ENCODE peak calls at places on chromosomes 12 and 14, in seven cellular contexts. E, Y, W, S, M, O and U are unnamed samples.

GRCh38 chr12:2306686-2307249 is 254.0 kb downstream of the CACNA1C start:
- DNase-seq in Y (no peak), E (no peak), S (no peak), M (peak), W (no peak), O (no peak), U (no peak)

GRCh38 chr14:87449016-87449415 is 544.0 kb downstream of the GALC start:
- DNase-seq in Y (no peak), S (no peak), M (no peak), E (no peak), W (no peak), O (no peak), U (no peak)

GRCh38 chr12:532908-533565 is 73.3 kb downstream of the B4GALNT3 start:
- DNase-seq in W (no peak), E (no peak), S (no peak), Y (no peak), M (no peak), O (no peak), U (no peak)

GRCh38 chr14:51738754-51739153 is 87.0 kb downstream of the FRMD6 start:
- DNase-seq in W (no peak), E (peak), O (no peak), M (peak), S (no peak), Y (no peak), U (peak)

GRCh38 chr12:75452675-75453330 is 27.8 kb upstream of the GLIPR1 start:
- DNase-seq in Y (no peak), M (no peak), W (no peak), E (no peak), S (no peak), O (no peak), U (no peak)

GRCh38 chr12:125549171-125549570 is 483.9 kb downstream of the AACS start:
- DNase-seq in M (no peak), Y (no peak), S (no peak), W (no peak), E (no peak), O (no peak), U (no peak)

GRCh38 chr12:111293266-111294009 is 75.5 kb downstream of the PHETA1 start:
- DNase-seq in M (peak), E (no peak), S (no peak), O (no peak), W (no peak), Y (no peak), U (no peak)

GRCh38 chr12:48000878-48001321 is 3.4 kb downstream of the COL2A1 start:
- DNase-seq in O (no peak), W (peak), E (peak), S (no peak), Y (no peak), M (peak), U (no peak)

GRCh38 chr12:39764944-39765560 is 145.4 kb upstream of the ABCD2 start:
- DNase-seq in S (no peak), M (peak), E (peak), O (no peak), W (no peak), Y (peak), U (no peak)

GRCh38 chr14:93047661-93048060 is 68.1 kb downstream of the ITPK1 start:
- DNase-seq in M (no peak), E (no peak), Y (no peak), S (no peak), W (peak), O (no peak), U (no peak)

GRCh38 chr14:106185837-106186233 is 659.5 kb downstream of the TMEM121 start:
- DNase-seq in Y (peak), M (no peak), E (no peak), O (no peak), S (no peak), W (no peak), U (no peak)

GRCh38 chr12:106144847-106145246 is 6.1 kb upstream of the NUAK1 start:
- DNase-seq in O (no peak), S (no peak), W (no peak), M (no peak), E (no peak), Y (no peak), U (no peak)

GRCh38 chr12:96233941-96234461 is 39.8 kb downstream of the ELK3 start:
- DNase-seq in Y (peak), W (peak), M (no peak), S (no peak), E (no peak), O (no peak), U (no peak)

GRCh38 chr12:108855284-108856169 is 1.9 kb downstream of the SSH1 start:
- DNase-seq in S (no peak), E (no peak), M (no peak), W (no peak), Y (no peak), O (no peak), U (no peak)

GRCh38 chr14:63712123-63712522 is 15.7 kb downstream of the SGPP1 start:
- DNase-seq in E (no peak), M (no peak), O (no peak), W (no peak), Y (no peak), S (no peak), U (no peak)

GRCh38 chr14:104708606-104709268 is 15.3 kb upstream of the ADSS1 start:
- DNase-seq in Y (peak), S (peak), E (no peak), M (peak), O (no peak), W (peak), U (peak)

GRCh38 chr12:39867631-39868030 is 238.2 kb downstream of the SLC2A13 start:
- DNase-seq in M (no peak), E (no peak), Y (no peak), S (no peak), W (no peak), O (no peak), U (no peak)

GRCh38 chr14:37232907-37233481 is 35.3 kb downstream of the MIPOL1 start:
- DNase-seq in S (no peak), W (no peak), E (peak), M (peak), O (no peak), Y (peak), U (no peak)

GRCh38 chr12:6033546-6033945 is 88.5 kb upstream of the ANO2 start:
- DNase-seq in M (no peak), S (no peak), Y (no peak), W (no peak), E (no peak), O (no peak), U (no peak)

GRCh38 chr14:52086755-52087154 is 17.9 kb upstream of the NID2 start:
- DNase-seq in E (no peak), S (no peak), M (no peak), W (no peak), O (no peak), Y (no peak), U (no peak)

GRCh38 chr12:83945871-83946270 is 966.7 kb downstream of the SLC6A15 start:
- DNase-seq in O (no peak), S (no peak), M (no peak), W (no peak), Y (no peak), E (peak), U (no peak)

GRCh38 chr12:108637631-108638030 is 3.9 kb upstream of the SELPLG start:
- DNase-seq in W (peak), E (no peak), M (no peak), O (no peak), S (no peak), Y (no peak), U (no peak)

GRCh38 chr14:75249958-75250336 is 28.7 kb upstream of the FOS start:
- DNase-seq in E (no peak), S (no peak), M (no peak), O (no peak), Y (no peak), W (no peak), U (no peak)

GRCh38 chr12:53381739-53382630 is 2.0 kb downstream of the SP1 start:
- DNase-seq in Y (peak), M (peak), E (no peak), O (peak), W (no peak), S (peak), U (peak)

GRCh38 chr12:132847363-132848356 is 19.0 kb upstream of the GOLGA3 start:
- DNase-seq in W (no peak), E (no peak), O (no peak), M (no peak), Y (no peak), S (peak), U (no peak)

GRCh38 chr12:56521590-56522371 is at the start of gene RBMS2:
- DNase-seq in E (peak), O (no peak), S (no peak), W (peak), Y (peak), M (peak), U (peak)

GRCh38 chr12:96070670-96071279 is 35.4 kb upstream of the LTA4H start:
- DNase-seq in W (peak), Y (no peak), S (peak), E (no peak), O (peak), M (peak), U (peak)

GRCh38 chr12:96257550-96258392 is 63.6 kb downstream of the ELK3 start:
- DNase-seq in E (no peak), S (peak), Y (peak), O (no peak), M (no peak), W (no peak), U (no peak)

GRCh38 chr14:95185452-95186392 is 28.4 kb upstream of the DICER1 start:
- DNase-seq in E (no peak), W (peak), M (no peak), O (no peak), Y (peak), S (no peak), U (no peak)

GRCh38 chr14:65238456-65238855 is 136.1 kb upstream of the MAX start:
- DNase-seq in O (no peak), M (no peak), Y (no peak), E (no peak), S (no peak), W (peak), U (no peak)

GRCh38 chr12:2324375-2324774 is 271.6 kb downstream of the CACNA1C start:
- DNase-seq in S (no peak), E (no peak), Y (peak), W (no peak), O (no peak), M (no peak), U (no peak)

GRCh38 chr12:2039034-2039433 is 13.8 kb upstream of the CACNA1C start:
- DNase-seq in M (no peak), Y (no peak), W (no peak), S (no peak), O (no peak), E (no peak), U (no peak)

GRCh38 chr12:104680070-104680469 is 223.3 kb downstream of the CHST11 start:
- DNase-seq in Y (no peak), O (peak), S (no peak), E (peak), M (peak), W (no peak), U (no peak)

GRCh38 chr12:75854681-75855309 is 176.8 kb downstream of the PHLDA1 start:
- DNase-seq in S (no peak), W (no peak), O (no peak), M (no peak), Y (no peak), E (no peak), U (no peak)

GRCh38 chr12:46260913-46261476 is 7.8 kb downstream of the SLC38A1 start:
- DNase-seq in E (no peak), W (no peak), S (no peak), M (no peak), Y (no peak), O (no peak), U (no peak)
- H3K4me3 ChIP-seq in E (no peak), W (no peak), S (no peak), M (no peak), Y (no peak), O (no peak), U (no peak)

DNA sequence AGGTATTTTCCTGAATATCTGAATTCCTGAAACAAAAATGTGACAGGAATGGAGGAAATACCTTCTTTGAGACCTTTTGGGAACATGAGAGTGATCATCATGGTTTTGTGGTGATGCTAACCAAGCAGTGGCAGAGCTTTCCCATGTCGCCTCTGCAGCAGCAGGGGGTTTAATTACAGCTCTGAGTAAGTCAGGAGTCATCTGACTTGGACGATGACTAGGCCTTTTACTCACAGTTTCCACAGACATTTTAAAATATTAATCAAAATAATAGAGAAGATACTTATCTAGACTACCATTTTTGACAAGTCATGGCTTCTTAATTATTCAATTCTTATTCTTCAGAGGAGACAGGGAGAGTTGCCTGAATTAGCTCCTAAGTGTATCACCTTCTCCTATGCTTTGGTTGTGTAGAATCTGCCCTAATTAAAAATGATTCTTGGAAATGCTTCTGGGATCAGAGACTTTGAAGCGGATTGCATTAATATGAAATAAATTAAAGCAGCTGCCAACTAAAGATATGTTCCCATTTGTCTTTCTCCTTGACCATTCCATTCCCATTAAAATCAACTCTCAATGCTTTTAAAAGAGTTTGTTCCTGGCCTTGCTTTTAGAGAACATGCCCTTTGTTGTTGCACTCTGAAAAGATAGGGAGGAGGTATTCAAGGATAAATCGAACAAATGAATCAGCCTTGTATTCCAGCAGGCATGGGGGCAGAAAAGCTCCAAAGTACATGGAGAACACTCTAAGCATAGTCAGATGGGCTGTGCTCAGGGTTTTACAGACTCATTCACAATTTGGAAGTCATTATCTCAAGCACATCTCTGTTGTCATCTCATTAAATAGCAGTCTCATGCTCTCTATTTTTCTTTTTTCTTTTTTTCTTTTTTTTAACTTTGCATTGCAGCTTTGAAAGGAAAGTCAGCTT is 7.7 kb upstream of the IFNG-AS1 start:
- DNase-seq in E (peak), M (no peak), W (no peak), S (no peak), Y (no peak), O (no peak), U (no peak)
- H3K4me3 ChIP-seq in E (peak), M (no peak), W (no peak), S (no peak), Y (no peak), O (no peak), U (no peak)

DNA sequence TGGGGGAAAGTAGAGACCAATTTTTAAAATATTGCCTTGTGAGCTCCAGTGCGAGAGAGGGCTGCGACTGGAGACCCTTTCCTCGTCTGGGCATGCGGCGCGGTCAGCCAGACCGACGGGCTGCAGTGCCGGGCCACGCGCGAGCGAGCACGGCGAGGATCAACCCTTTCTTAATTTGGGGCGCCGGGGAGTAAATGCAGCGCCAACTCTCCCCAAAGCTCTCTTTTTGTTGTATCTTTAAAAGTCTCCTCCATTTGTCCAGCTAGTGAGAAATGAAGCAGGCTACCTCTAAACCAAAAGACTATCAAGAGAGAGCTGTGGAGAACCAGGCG is 1.5 kb downstream of the SIX1 start:
- DNase-seq in O (no peak), Y (no peak), S (no peak), E (no peak), M (no peak), W (no peak), U (no peak)
- H3K4me3 ChIP-seq in O (peak), Y (no peak), S (no peak), E (peak), M (peak), W (no peak), U (peak)

GRCh38 chr14:61764342-61765122 is 2.3 kb downstream of the SNAPC1 start:
- DNase-seq in E (no peak), Y (no peak), W (no peak), S (no peak), M (no peak), O (no peak), U (no peak)
- H3K4me3 ChIP-seq in E (no peak), Y (no peak), W (no peak), S (no peak), M (peak), O (peak), U (no peak)